ENCODE peak calls at places on chromosomes 11 and 22, in six cellular contexts. I is heart left ventricle, U is SJSA1, X is SK-N-SH, A is AG04450, Q is upper lobe of right lung. Y is an unnamed sample.

GRCh38 chr11:503179-503981 is 3.7 kb downstream of the RNH1 start:
- DNase-seq in I (no peak), U (no peak), X (no peak), A (no peak), Q (peak; percentile 87), Y (peak; percentile 86)

GRCh38 chr11:113173023-113173594 is 141.3 kb upstream of the TTC12 start:
- DNase-seq in I (no peak), U (no peak), X (peak; percentile 62), A (no peak), Q (no peak), Y (no peak)

GRCh38 chr11:101509911-101510310 is 73.9 kb downstream of the TRPC6 start:
- DNase-seq in I (no peak), U (no peak), X (no peak), A (no peak), Q (no peak), Y (no peak)

GRCh38 chr11:102469196-102469821 is 16.7 kb upstream of the TMEM123 start:
- DNase-seq in I (no peak), U (no peak), X (no peak), A (no peak), Q (no peak), Y (no peak)

GRCh38 chr11:82701847-82702520 is 31.7 kb downstream of the FAM181B start:
- DNase-seq in I (no peak), U (no peak), X (peak; percentile 49), A (no peak), Q (no peak), Y (no peak)

GRCh38 chr11:44592125-44592643 is 26.7 kb downstream of the CD82 start:
- DNase-seq in I (no peak), U (no peak), X (no peak), A (no peak), Q (no peak), Y (peak; percentile 67)

GRCh38 chr11:2217211-2218081 is 45.8 kb upstream of the TH start:
- DNase-seq in I (no peak), U (peak; percentile 47), X (peak; percentile 19), A (no peak), Q (peak; percentile 63), Y (no peak)

GRCh38 chr22:27641049-27641790 is 160.3 kb downstream of the MN1 start:
- DNase-seq in I (no peak), U (no peak), X (no peak), A (no peak), Q (no peak), Y (no peak)

GRCh38 chr11:70282012-70282411 is 11.5 kb downstream of the PPFIA1 start:
- DNase-seq in I (no peak), U (no peak), X (no peak), A (no peak), Q (no peak), Y (no peak)

GRCh38 chr11:45273509-45273908 is 12.6 kb downstream of the SYT13 start:
- DNase-seq in I (no peak), U (no peak), X (no peak), A (no peak), Q (no peak), Y (no peak)

GRCh38 chr11:35218956-35219355 is 80.0 kb downstream of the CD44 start:
- DNase-seq in I (no peak), U (no peak), X (no peak), A (peak; percentile 57), Q (no peak), Y (no peak)

GRCh38 chr11:10122337-10123197 is 171.5 kb downstream of the SBF2 start:
- DNase-seq in I (no peak), U (no peak), X (no peak), A (no peak), Q (no peak), Y (no peak)

GRCh38 chr22:50432131-50432870 is 42.5 kb downstream of the SBF1 start:
- DNase-seq in I (no peak), U (no peak), X (no peak), A (no peak), Q (no peak), Y (no peak)

GRCh38 chr22:18012528-18012927 is 11.8 kb downstream of the MICAL3 start:
- DNase-seq in I (no peak), U (no peak), X (no peak), A (no peak), Q (no peak), Y (no peak)

GRCh38 chr22:28023036-28023435 is 104.0 kb upstream of the PITPNB start:
- DNase-seq in I (peak; percentile 12), U (peak; percentile 35), X (no peak), A (no peak), Q (peak; percentile 39), Y (no peak)

GRCh38 chr22:28279888-28280287 is 360.8 kb upstream of the PITPNB start:
- DNase-seq in I (no peak), U (no peak), X (no peak), A (peak; percentile 37), Q (no peak), Y (no peak)

GRCh38 chr11:46281374-46281831 is 3.9 kb downstream of the CREB3L1 start:
- DNase-seq in I (no peak), U (peak; percentile 92), X (no peak), A (no peak), Q (no peak), Y (no peak)

GRCh38 chr11:34067383-34068065 is 16.0 kb downstream of the CAPRIN1 start:
- DNase-seq in I (no peak), U (no peak), X (no peak), A (no peak), Q (no peak), Y (no peak)

GRCh38 chr22:25197335-25197734 is 2.3 kb upstream of the CRYBB3 start:
- DNase-seq in I (no peak), U (no peak), X (no peak), A (no peak), Q (peak; percentile 54), Y (no peak)

GRCh38 chr11:98531576-98531975 is 489.2 kb upstream of the CNTN5 start:
- DNase-seq in I (no peak), U (no peak), X (no peak), A (no peak), Q (no peak), Y (no peak)

GRCh38 chr11:134560566-134561347 is 148.7 kb upstream of the B3GAT1 start:
- DNase-seq in I (no peak), U (peak; percentile 5), X (peak; percentile 42), A (no peak), Q (peak; percentile 48), Y (no peak)

GRCh38 chr22:18985761-18986160 is 49.7 kb upstream of the PRODH start:
- DNase-seq in I (no peak), U (no peak), X (no peak), A (no peak), Q (no peak), Y (peak; percentile 32)

GRCh38 chr22:37171662-37172061 is 16.4 kb downstream of the C1QTNF6 start:
- DNase-seq in I (no peak), U (no peak), X (peak; percentile 1), A (no peak), Q (no peak), Y (no peak)

DNA sequence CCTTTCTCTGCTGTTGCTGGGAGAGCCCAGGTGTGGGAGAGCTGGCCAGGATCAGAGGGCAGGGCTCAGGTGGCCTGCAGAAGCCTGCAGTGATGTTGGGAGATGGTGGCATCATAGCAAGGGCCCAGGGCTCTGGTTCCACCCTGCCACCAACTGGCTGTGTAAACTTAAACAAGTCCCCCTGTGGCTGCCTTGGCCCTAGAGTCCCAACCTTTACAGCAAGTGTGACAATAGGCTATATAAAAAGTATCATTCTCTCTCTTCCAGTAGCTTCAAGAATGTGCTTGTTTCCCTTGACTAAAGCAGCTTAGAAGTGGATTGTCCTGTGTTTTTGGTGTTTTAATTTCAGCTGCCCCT is 201.8 kb upstream of the E2F8 start:
- DNase-seq in I (no peak), U (no peak), X (no peak), A (no peak), Q (no peak), Y (no peak)
- H3K27me3 ChIP-seq in I (no peaks in the 10 kb centered on the region), U (no peaks in the 10 kb centered on the region), X (no peaks in the 10 kb centered on the region), A (no peaks in the 10 kb centered on the region), Q (no peaks in the 10 kb centered on the region), Y (no peaks in the 10 kb centered on the region)

GRCh38 chr22:39242809-39243442 is 1.9 kb downstream of the PDGFB start:
- DNase-seq in I (no peak), U (no peak), X (no peak), A (no peak), Q (no peak), Y (no peak)
- H3K27me3 ChIP-seq in I (no peaks in the 10 kb centered on the region), U (peaks cover 35% of the 10 kb centered on the region), X (peaks cover 12% of the 10 kb centered on the region), A (peaks cover 57% of the 10 kb centered on the region), Q (peaks cover 28% of the 10 kb centered on the region), Y (no peaks in the 10 kb centered on the region)

GRCh38 chr11:66983275-66983924 is 8.3 kb downstream of the C11orf86 start:
- DNase-seq in I (no peak), U (no peak), X (no peak), A (no peak), Q (no peak), Y (no peak)
- H3K27me3 ChIP-seq in I (no peaks in the 10 kb centered on the region), U (no peaks in the 10 kb centered on the region), X (no peaks in the 10 kb centered on the region), A (peaks cover 2% of the 10 kb centered on the region), Q (no peaks in the 10 kb centered on the region), Y (no peaks in the 10 kb centered on the region)

DNA sequence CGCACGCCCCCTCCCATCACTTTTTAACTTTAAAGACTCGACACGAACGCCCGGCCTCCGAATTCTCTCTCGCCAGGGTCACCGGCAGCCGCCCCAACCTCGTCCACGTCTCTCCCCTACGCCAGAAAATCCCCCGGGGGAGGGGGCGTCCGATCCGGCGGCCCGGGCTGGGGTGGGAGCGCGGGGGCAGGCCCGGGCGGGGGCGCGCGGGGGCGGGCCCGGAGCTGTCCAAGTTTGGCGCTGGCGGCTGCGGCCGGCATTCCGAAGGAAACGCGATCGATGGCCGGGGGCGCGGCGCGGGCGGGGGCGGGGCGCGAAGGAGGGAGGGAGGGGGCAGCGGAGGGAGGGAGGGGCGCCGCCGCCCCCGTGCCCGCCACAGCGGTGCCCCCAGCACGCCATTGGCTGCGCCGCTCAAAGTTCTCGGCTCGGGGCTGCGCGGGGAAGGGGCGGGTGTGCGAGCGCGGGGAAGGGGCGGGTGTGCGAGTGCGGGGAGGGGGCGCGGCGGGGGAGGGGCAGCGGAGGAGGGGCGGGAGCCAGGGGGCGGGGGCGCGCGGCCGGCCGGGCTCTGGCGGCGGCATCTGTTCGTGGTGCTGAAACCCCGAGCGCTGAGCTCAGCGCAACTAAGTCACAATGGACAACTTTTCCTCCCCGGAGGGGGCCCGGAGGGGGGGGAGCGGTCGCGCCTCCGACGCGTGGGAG is 2.4 kb downstream of the PHF21B start:
- DNase-seq in I (peak; percentile 40), U (no peak), X (peak; percentile 91), A (no peak), Q (no peak), Y (peak; percentile 51)
- H3K27me3 ChIP-seq in I (peaks cover 5% of the 10 kb centered on the region), U (peaks cover 66% of the 10 kb centered on the region), X (peaks cover 37% of the 10 kb centered on the region), A (peaks cover 62% of the 10 kb centered on the region), Q (peaks cover 80% of the 10 kb centered on the region), Y (no peaks in the 10 kb centered on the region)

GRCh38 chr22:48575567-48576332 is 1251.9 kb downstream of the BRD1 start:
- DNase-seq in I (no peak), U (no peak), X (peak; percentile 50), A (no peak), Q (no peak), Y (peak; percentile 33)
- H3K27me3 ChIP-seq in I (peaks cover 20% of the 10 kb centered on the region), U (no peaks in the 10 kb centered on the region), X (peaks cover 6% of the 10 kb centered on the region), A (no peaks in the 10 kb centered on the region), Q (peaks cover 50% of the 10 kb centered on the region), Y (no peaks in the 10 kb centered on the region)

GRCh38 chr11:131371791-131372104 is 1.3 kb downstream of the NTM start:
- DNase-seq in I (no peak), U (no peak), X (no peak), A (no peak), Q (no peak), Y (no peak)
- H3K27me3 ChIP-seq in I (no peaks in the 10 kb centered on the region), U (no peaks in the 10 kb centered on the region), X (no peaks in the 10 kb centered on the region), A (peaks cover 26% of the 10 kb centered on the region), Q (peaks cover 42% of the 10 kb centered on the region), Y (no peaks in the 10 kb centered on the region)